ENCODE peak calls at places on chromosomes 13 and 19, in ten cellular contexts. K is esophagus squamous epithelium, N is mucosa of descending colon, Y is upper lobe of left lung, L is HCT116, F is PC-9, C is astrocyte of the spinal cord, M is AG10803, S is WERI-Rb-1, H is adrenal gland. V is an unnamed sample.

GRCh38 chr19:11191273-11191755 is 6.0 kb downstream of the KANK2 start:
- DNase-seq in F (peak; percentile 58), Y (no peak), C (peak; percentile 57), S (peak; percentile 65), N (peak; percentile 76), H (peak; percentile 74), M (peak; percentile 61), L (no peak), K (no peak), V (peak; percentile 49)

GRCh38 chr13:21453352-21454089 is 5.6 kb downstream of the ZDHHC20 start:
- DNase-seq in N (no peak), Y (no peak), H (no peak), C (no peak), F (no peak), L (no peak), M (peak; percentile 77), K (no peak), S (no peak), V (no peak)

GRCh38 chr19:46069841-46070341 is 29.1 kb upstream of the IGFL4 start:
- DNase-seq in K (no peak), H (no peak), M (peak; percentile 65), S (no peak), C (peak; percentile 89), F (no peak), Y (no peak), N (no peak), L (no peak), V (no peak)

GRCh38 chr19:7153008-7153407 is 83.5 kb downstream of the ZNF557 start:
- DNase-seq in L (no peak), Y (no peak), C (no peak), F (no peak), M (no peak), S (no peak), N (no peak), K (no peak), H (no peak), V (peak; percentile 42)

GRCh38 chr19:5225486-5226345 is 114.9 kb downstream of the PTPRS start:
- DNase-seq in H (no peak), M (no peak), N (peak; percentile 39), L (no peak), C (no peak), Y (no peak), S (peak; percentile 51), F (no peak), K (no peak), V (no peak)

GRCh38 chr19:8571006-8571411 is 6.2 kb downstream of the MYO1F start:
- DNase-seq in K (no peak), Y (no peak), S (no peak), N (peak; percentile 80), H (no peak), M (peak; percentile 66), F (peak; percentile 63), L (no peak), C (peak; percentile 48), V (no peak)

GRCh38 chr13:52158629-52159158 is 703 bp downstream of the NEK3 start:
- DNase-seq in C (peak; percentile 41), S (peak; percentile 7), L (no peak), M (peak; percentile 52), F (no peak), H (no peak), K (no peak), N (no peak), Y (no peak), V (no peak)

GRCh38 chr13:31201341-31202024 is 1.7 kb downstream of the B3GLCT start:
- DNase-seq in H (peak; percentile 52), F (no peak), N (no peak), Y (no peak), M (peak; percentile 62), K (no peak), L (no peak), S (no peak), C (no peak), V (no peak)

GRCh38 chr13:24500977-24501376 is 11.6 kb downstream of the PARP4 start:
- DNase-seq in N (no peak), S (no peak), H (no peak), K (no peak), C (peak; percentile 56), L (no peak), Y (no peak), M (peak; percentile 44), F (no peak), V (no peak)

GRCh38 chr13:39370554-39370953 is 232.4 kb downstream of the LHFPL6 start:
- DNase-seq in C (no peak), H (no peak), M (peak; percentile 78), S (no peak), L (no peak), N (no peak), K (no peak), Y (no peak), F (no peak), V (no peak)

GRCh38 chr19:572140-572890 is at the start of gene BSG:
- DNase-seq in N (peak; percentile 99), S (peak; percentile 98), H (peak; percentile 98), K (peak; percentile 90), M (peak; percentile 96), Y (peak; percentile 100), F (peak; percentile 98), L (peak; percentile 94), C (peak; percentile 97), V (peak; percentile 98)

GRCh38 chr13:98893361-98893760 is 84.5 kb downstream of the DOCK9 start:
- DNase-seq in Y (no peak), C (no peak), F (no peak), H (no peak), K (no peak), L (no peak), S (no peak), M (no peak), N (no peak), V (no peak)

GRCh38 chr13:81929988-81930387 is 1589.1 kb upstream of the SPRY2 start:
- DNase-seq in M (no peak), N (no peak), K (no peak), S (no peak), H (no peak), Y (no peak), L (no peak), C (peak; percentile 26), F (no peak), V (no peak)
- H3K4me3 ChIP-seq in M (no peak overlapping the region), N (no peak overlapping the region), K (no peak overlapping the region), S (no peak overlapping the region), H (no peak overlapping the region), Y (no peak overlapping the region), L (no peak overlapping the region), C (no peak overlapping the region), F (no peak overlapping the region), V (no peak overlapping the region)

DNA sequence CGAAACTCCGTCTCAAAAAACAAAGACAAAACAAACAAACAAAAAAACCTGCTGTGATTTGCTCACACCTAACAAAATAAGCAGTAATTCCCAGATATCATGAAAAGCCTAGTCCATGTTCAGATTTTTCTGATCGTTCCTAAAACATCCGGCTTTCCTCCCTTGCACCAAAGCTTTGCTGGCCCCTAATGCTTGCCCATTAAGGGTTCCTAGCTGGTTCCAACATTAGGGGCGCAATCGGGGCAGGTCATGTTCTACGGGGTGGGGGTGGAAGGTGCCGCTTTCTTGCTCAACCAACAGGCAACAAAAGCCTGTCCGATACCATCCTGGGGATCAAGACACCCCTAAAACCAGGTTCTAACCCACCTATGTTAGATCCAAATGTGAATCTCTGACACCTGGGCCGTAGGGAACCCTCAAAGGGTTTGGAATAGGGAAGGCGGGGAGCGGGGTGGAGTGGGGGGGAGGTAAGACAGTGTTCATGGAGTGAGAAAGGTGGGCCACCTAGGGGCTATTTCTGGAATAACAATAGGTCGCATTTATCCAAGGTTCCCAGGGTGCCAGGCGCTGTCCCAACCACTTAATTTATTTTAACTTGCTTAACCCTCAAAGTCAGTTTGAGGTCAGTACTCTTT is 25.3 kb upstream of the FXYD3 start:
- DNase-seq in M (peak; percentile 56), H (peak; percentile 71), F (peak; percentile 50), S (peak; percentile 78), L (peak; percentile 48), K (no peak), N (no peak), C (peak; percentile 58), Y (no peak), V (no peak)
- TF ChIP-seq CTCF in M (peak; percentile 65), H (peak; percentile 50), F (peak; percentile 82), S (peak; percentile 64), L (peak; percentile 70), K (peak; percentile 59), N (peak; percentile 28), C (peak; percentile 66), Y (peak; percentile 66), V (peak; percentile 66)

GRCh38 chr13:26324867-26325266 is 70.9 kb downstream of the CDK8 start:
- DNase-seq in C (peak; percentile 10), Y (no peak), F (no peak), L (no peak), S (no peak), N (no peak), K (no peak), M (no peak), H (no peak), V (no peak)

GRCh38 chr13:26328326-26328725 is 74.4 kb downstream of the CDK8 start:
- DNase-seq in L (no peak), K (no peak), H (no peak), F (no peak), N (no peak), Y (no peak), C (no peak), S (no peak), M (no peak), V (no peak)

GRCh38 chr13:26325876-26326275 is 71.9 kb downstream of the CDK8 start:
- DNase-seq in K (no peak), N (no peak), C (no peak), L (no peak), S (no peak), H (no peak), M (no peak), Y (no peak), F (no peak), V (peak; percentile 29)

GRCh38 chr13:26327905-26328304 is 74.0 kb downstream of the CDK8 start:
- DNase-seq in L (no peak), S (no peak), C (peak; percentile 38), K (no peak), M (no peak), Y (no peak), F (no peak), H (no peak), N (no peak), V (no peak)

DNA sequence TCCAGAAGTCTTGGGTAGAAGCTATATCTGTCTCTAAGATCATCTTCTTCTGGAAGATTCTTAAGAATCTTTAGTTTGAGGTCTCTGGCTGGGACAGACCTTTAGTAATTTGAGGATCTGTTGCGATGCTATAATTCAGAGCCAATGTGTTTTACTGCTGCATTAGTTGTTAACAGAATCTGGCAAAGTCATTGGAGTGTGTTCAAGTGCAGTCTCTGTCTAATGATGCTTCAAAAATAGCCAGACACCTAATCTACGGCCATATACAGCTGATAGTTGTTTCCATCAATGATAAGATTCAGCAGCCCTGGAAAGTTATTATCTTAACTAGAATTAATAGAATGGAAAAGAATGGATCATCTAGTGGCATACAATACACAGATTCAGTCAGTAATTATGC is 72.6 kb downstream of the CDK8 start:
- DNase-seq in Y (no peak), H (no peak), C (no peak), K (no peak), F (no peak), S (no peak), N (no peak), M (no peak), L (no peak), V (no peak)
- H3K4me3 ChIP-seq in Y (no peak overlapping the region), H (no peak overlapping the region), C (no peak overlapping the region), K (no peak overlapping the region), F (no peak overlapping the region), S (no peak overlapping the region), N (no peak overlapping the region), M (no peak overlapping the region), L (no peak overlapping the region), V (no peak overlapping the region)

GRCh38 chr13:112648966-112649690 is 40.7 kb upstream of the ATP11A start:
- DNase-seq in S (no peak), K (no peak), N (no peak), H (no peak), L (no peak), M (no peak), C (no peak), Y (peak; percentile 55), F (no peak), V (no peak)
- TF ChIP-seq CTCF in S (no peak), K (no peak), N (no peak), H (no peak), L (no peak), M (no peak), C (no peak), Y (no peak), F (no peak), V (no peak)

V was measured in GM06990.